ENCODE peak calls at places on chromosomes 13 and 19, in ten cellular contexts. O is RPMI7951; F is HTR-8/SVneo; D is neural progenitor cell; E is stimulated activated CD8-positive, alpha-beta memory T cell treated with anti-CD3 and anti-CD28 coated beads, Interleukin-4, amount 100 ng/mL, for 48 hours; M is testis; Y is HEK293T; G is transverse colon; R is GM12892; K is effector memory CD8-positive, alpha-beta T cell. S is an unnamed sample.

GRCh38 chr13:31681133-31681532 is 58.2 kb upstream of the RXFP2 start:
- DNase-seq in M (no peak), Y (no peak), K (no peak), O (no peak), F (no peak), G (no peak), D (no peak), R (no peak), E (no peak), S (no peak)

GRCh38 chr19:34298891-34299510 is 44.6 kb downstream of the GARRE1 start:
- DNase-seq in O (no peak), F (no peak), Y (no peak), E (no peak), M (no peak), G (peak), K (no peak), D (no peak), R (no peak), S (no peak)

GRCh38 chr13:49421391-49421790 is 22.5 kb downstream of the CAB39L start:
- DNase-seq in D (peak), M (peak), Y (peak), F (no peak), K (peak), O (peak), R (peak), E (peak), G (peak), S (peak)

GRCh38 chr13:97261254-97262015 is 39.3 kb downstream of the MBNL2 start:
- DNase-seq in M (no peak), D (no peak), O (no peak), E (peak), F (no peak), G (no peak), K (peak), Y (no peak), R (peak), S (no peak)

GRCh38 chr13:91572944-91573535 is 174.6 kb downstream of the GPC5 start:
- DNase-seq in K (no peak), F (no peak), G (no peak), E (no peak), Y (no peak), D (no peak), M (no peak), O (no peak), R (no peak), S (no peak)

GRCh38 chr13:48532146-48532472 is 771 bp downstream of the RCBTB2 start:
- DNase-seq in O (no peak), Y (no peak), R (no peak), E (no peak), F (no peak), G (no peak), D (peak), M (no peak), K (no peak), S (no peak)

GRCh38 chr19:53780506-53780905 is 43.6 kb downstream of the NLRP12 start:
- DNase-seq in R (no peak), D (no peak), O (no peak), K (no peak), E (no peak), M (no peak), G (no peak), F (no peak), Y (no peak), S (no peak)

GRCh38 chr19:10431943-10432735 is 11.8 kb downstream of the PDE4A start:
- DNase-seq in K (peak), F (no peak), Y (no peak), O (no peak), R (no peak), E (peak), G (peak), D (peak), M (peak), S (peak)

GRCh38 chr19:58476498-58477015 is 405 bp downstream of the ZNF446 start:
- DNase-seq in D (no peak), R (no peak), F (no peak), M (no peak), Y (no peak), K (no peak), G (no peak), E (no peak), O (peak), S (no peak)

GRCh38 chr13:53197424-53197823 is 168.8 kb downstream of the OLFM4 start:
- DNase-seq in K (no peak), F (no peak), G (no peak), Y (no peak), D (no peak), E (no peak), M (no peak), R (no peak), O (no peak), S (no peak)

GRCh38 chr13:48068036-48068435 is 26.9 kb downstream of the MED4 start:
- DNase-seq in M (no peak), D (no peak), R (no peak), G (no peak), K (no peak), E (no peak), F (no peak), O (no peak), Y (no peak), S (no peak)

GRCh38 chr13:18953139-18953930 is 228.3 kb downstream of the TUBA3C start:
- DNase-seq in Y (no peak), O (no peak), R (no peak), D (no peak), F (no peak), K (no peak), M (no peak), E (no peak), G (no peak), S (no peak)

GRCh38 chr13:113758651-113759524 is at the start of gene TMEM255B:
- DNase-seq in M (peak), K (peak), E (peak), D (peak), G (peak), Y (peak), O (peak), F (peak), R (peak), S (peak)

GRCh38 chr19:1855828-1856255 is 7.5 kb downstream of the KLF16 start:
- DNase-seq in D (no peak), K (no peak), O (no peak), E (peak), R (no peak), G (no peak), F (no peak), Y (no peak), M (no peak), S (no peak)

GRCh38 chr13:51999525-51999924 is 11.7 kb downstream of the ATP7B start:
- DNase-seq in Y (no peak), O (no peak), G (no peak), D (no peak), R (no peak), K (no peak), E (no peak), F (no peak), M (peak), S (no peak)

GRCh38 chr19:49556412-49557398 is 23.7 kb downstream of the NOSIP start:
- DNase-seq in E (peak), K (peak), D (peak), M (no peak), F (no peak), R (no peak), G (no peak), Y (no peak), O (no peak), S (no peak)

GRCh38 chr13:43238341-43239083 is 215.1 kb downstream of the DNAJC15 start:
- DNase-seq in F (no peak), Y (no peak), D (no peak), E (no peak), K (no peak), O (no peak), G (no peak), R (no peak), M (no peak), S (no peak)

GRCh38 chr19:15268928-15269253 is 36.6 kb upstream of the EPHX3 start:
- DNase-seq in G (no peak), M (no peak), R (no peak), O (no peak), F (no peak), E (no peak), K (no peak), D (no peak), Y (no peak), S (no peak)

GRCh38 chr13:37059136-37059847 is at the start of gene SUPT20H:
- DNase-seq in E (peak), Y (peak), K (peak), F (peak), M (peak), R (peak), G (peak), D (peak), O (peak), S (peak)

GRCh38 chr13:30861163-30861562 is 44.9 kb upstream of the MEDAG start:
- DNase-seq in O (no peak), Y (no peak), K (no peak), G (no peak), R (no peak), M (no peak), D (no peak), F (no peak), E (no peak), S (no peak)

GRCh38 chr13:26219726-26220125 is 2.4 kb downstream of the RNF6 start:
- DNase-seq in R (no peak), F (no peak), E (no peak), O (peak), D (no peak), K (no peak), G (no peak), M (no peak), Y (no peak), S (no peak)

GRCh38 chr19:34482380-34483250 is 1.1 kb downstream of the WTIP start:
- DNase-seq in D (peak), M (peak), O (peak), G (no peak), E (no peak), K (no peak), Y (peak), F (no peak), R (no peak), S (no peak)

GRCh38 chr19:44891016-44891882 is at the start of gene TOMM40:
- DNase-seq in F (no peak), O (no peak), R (no peak), D (peak), M (no peak), Y (no peak), G (peak), E (peak), K (no peak), S (peak)

GRCh38 chr13:98557934-98558630 is 18.8 kb downstream of the STK24 start:
- DNase-seq in O (peak), Y (no peak), E (no peak), R (no peak), K (no peak), F (no peak), D (no peak), G (no peak), M (no peak), S (no peak)

GRCh38 chr13:105611424-105611823 is 924.0 kb downstream of the EFNB2 start:
- DNase-seq in O (peak), F (no peak), E (no peak), D (no peak), K (no peak), R (no peak), M (no peak), G (no peak), Y (no peak), S (no peak)